ENCODE peak calls at places on chromosomes 6 and 20, in four cellular contexts. S is breast epithelium, W is mammary epithelial cell, K is GM23248. Q is an unnamed sample.

GRCh38 chr20:14761903-14762302 is 424.5 kb upstream of the FLRT3 start:
- DNase-seq in W (no peak), S (no peak), K (no peak), Q (no peak)

GRCh38 chr6:110738899-110739365 is 76.3 kb downstream of the CDK19 start:
- DNase-seq in K (no peak), W (no peak), S (no peak), Q (peak; percentile 27)

GRCh38 chr20:24770628-24771556 is 178.2 kb upstream of the CST7 start:
- DNase-seq in K (no peak), W (no peak), S (no peak), Q (no peak)

GRCh38 chr20:62294516-62294915 is 8.3 kb upstream of the ADRM1 start:
- DNase-seq in S (no peak), K (no peak), W (no peak), Q (no peak)

GRCh38 chr6:24313477-24314141 is 44.2 kb downstream of the DCDC2 start:
- DNase-seq in K (peak; percentile 67), W (peak; percentile 46), S (no peak), Q (no peak)

GRCh38 chr6:29750709-29751108 is 27.5 kb downstream of the HLA-F start:
- DNase-seq in S (no peak), W (no peak), K (no peak), Q (no peak)

GRCh38 chr20:4017051-4017702 is 1.8 kb upstream of the RNF24 start:
- DNase-seq in S (no peak), W (no peak), K (no peak), Q (no peak)

GRCh38 chr20:45336530-45337366 is 11.5 kb downstream of the SDC4 start:
- DNase-seq in S (peak; percentile 81), K (peak; percentile 99), W (peak; percentile 98), Q (no peak)

GRCh38 chr6:134678436-134678889 is 271.4 kb downstream of the ALDH8A1 start:
- DNase-seq in W (no peak), K (no peak), S (no peak), Q (peak; percentile 40)

GRCh38 chr6:107362271-107362604 is 97.1 kb downstream of the PDSS2 start:
- DNase-seq in K (no peak), W (no peak), S (no peak), Q (no peak)

GRCh38 chr6:112233864-112234263 is 20.5 kb downstream of the LAMA4 start:
- DNase-seq in S (no peak), W (no peak), K (peak; percentile 95), Q (no peak)

GRCh38 chr6:166381733-166382499 is 824 bp downstream of the MPC1 start:
- DNase-seq in W (peak; percentile 72), S (peak; percentile 71), K (peak; percentile 78), Q (no peak)

DNA sequence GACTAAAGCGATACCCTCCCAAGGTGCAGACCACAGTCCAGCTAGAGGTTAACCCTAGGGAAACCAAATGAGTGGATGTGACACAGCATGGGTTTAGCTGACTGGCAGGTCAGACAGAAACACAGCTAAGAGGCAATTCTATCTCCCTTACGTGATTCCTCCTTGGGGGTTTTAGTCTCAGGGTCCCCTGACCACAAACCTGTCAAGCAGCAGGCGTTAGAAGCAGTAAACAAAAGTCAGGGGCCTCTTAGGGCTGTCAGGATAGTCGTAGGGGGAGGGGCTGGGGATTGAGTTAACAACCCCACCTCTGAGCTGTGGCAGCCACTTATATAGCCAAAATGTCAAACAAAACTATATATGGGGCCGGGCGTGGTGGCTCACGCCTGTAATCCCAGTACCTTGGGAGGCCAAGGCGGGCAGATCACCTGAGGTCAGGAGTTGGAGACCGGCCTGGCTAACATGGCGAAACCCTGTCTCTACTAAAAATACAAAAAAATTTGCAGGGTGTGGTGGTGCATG is 13.6 kb downstream of the KCNK5 start:
- DNase-seq in W (no peak), K (no peak), S (no peak), Q (no peak)
- H3K27ac ChIP-seq in W (no peak overlapping the region), K (no peak overlapping the region), S (no peak overlapping the region), Q (no peak overlapping the region)

GRCh38 chr20:36593347-36593746 is 12.2 kb upstream of the RAB5IF start:
- DNase-seq in K (no peak), W (no peak), S (no peak), Q (no peak)
- H3K27ac ChIP-seq in K (no peak overlapping the region), W (no peak overlapping the region), S (no peak overlapping the region), Q (no peak overlapping the region)

GRCh38 chr6:168064226-168064807 is 14.7 kb downstream of the FRMD1 start:
- DNase-seq in W (no peak), S (no peak), K (no peak), Q (no peak)

GRCh38 chr6:168063431-168063830 is 15.6 kb downstream of the FRMD1 start:
- DNase-seq in S (no peak), W (no peak), K (no peak), Q (no peak)

GRCh38 chr6:168060521-168060931 is 18.5 kb downstream of the FRMD1 start:
- DNase-seq in K (peak; percentile 67), W (peak; percentile 3), S (peak; percentile 27), Q (peak; percentile 75)

GRCh38 chr6:168061269-168062210 is 17.5 kb downstream of the FRMD1 start:
- DNase-seq in W (no peak), K (no peak), S (no peak), Q (no peak)

GRCh38 chr6:168062346-168063289 is 16.4 kb downstream of the FRMD1 start:
- DNase-seq in K (no peak), S (no peak), W (no peak), Q (no peak)
- H3K27ac ChIP-seq in K (no peak overlapping the region), S (no peak overlapping the region), W (no peak overlapping the region), Q (no peak overlapping the region)

DNA sequence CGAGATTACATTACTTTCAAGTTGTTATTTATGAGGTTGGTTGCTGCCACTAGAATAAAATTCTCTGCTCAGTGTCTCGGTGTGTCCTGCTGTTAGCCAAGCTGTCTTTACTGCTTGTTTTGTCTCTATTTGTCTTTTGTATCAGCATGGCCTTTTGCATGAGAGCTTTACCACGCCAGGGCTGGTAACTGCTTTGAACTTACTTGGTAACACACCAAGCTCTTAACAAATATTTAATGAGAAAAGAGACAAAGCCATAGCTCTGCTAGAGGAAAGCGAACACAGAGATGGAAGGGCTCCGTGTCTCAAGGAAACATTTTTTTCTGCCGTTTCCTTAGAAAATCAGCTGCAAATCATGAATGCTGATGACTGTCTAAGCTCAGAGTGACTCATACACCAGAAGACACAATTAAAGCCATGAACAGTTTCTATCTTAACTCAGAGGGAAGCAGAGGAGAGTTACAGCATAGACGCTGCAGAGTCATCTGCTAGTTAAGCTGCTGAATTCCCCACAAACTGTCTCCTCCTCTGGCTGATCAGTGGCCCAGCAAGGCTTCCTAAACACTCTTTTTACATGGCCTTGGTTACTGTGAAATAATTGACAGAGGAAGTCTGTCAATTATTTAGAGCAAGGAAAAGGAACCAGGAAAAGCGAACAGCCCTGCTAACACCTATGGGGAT is 44.8 kb downstream of the AGPAT4 start:
- DNase-seq in K (peak; percentile 96), S (no peak), W (peak; percentile 62), Q (no peak)
- H3K27ac ChIP-seq in K (peak overlapping the region; percentile 99), S (peak overlapping the region; percentile 55), W (no peak overlapping the region), Q (peak overlapping the region; percentile 54)

Q was measured in substantia nigra.